ENCODE peak calls at places on chromosomes 4 and X, in nine cellular contexts. Y, A, S, R, J, K, F, Q and I are unnamed samples.

GRCh38 chr4:127783026-127783769 is 1.1 kb downstream of the HSPA4L start:
- DNase-seq in F (peak; percentile 66), S (peak; percentile 60), K (peak; percentile 92), Y (peak; percentile 37), J (peak; percentile 48), Q (peak; percentile 58), R (peak; percentile 45), A (peak; percentile 88), I (peak; percentile 88)

GRCh38 chrX:102651968-102652744 is 873 bp downstream of the GPRASP1 start:
- DNase-seq in F (peak; percentile 52), S (no peak), Q (no peak), J (peak; percentile 47), R (no peak), A (no peak), K (peak; percentile 73), Y (peak; percentile 62), I (peak; percentile 69)

GRCh38 chr4:99608417-99608816 is 33.8 kb downstream of the MTTP start:
- DNase-seq in F (no peak), K (no peak), S (no peak), A (no peak), J (no peak), Y (no peak), Q (no peak), R (no peak), I (no peak)

GRCh38 chr4:13966241-13967195 is 339.0 kb upstream of the BOD1L1 start:
- DNase-seq in Q (no peak), K (no peak), A (no peak), F (peak; percentile 87), S (no peak), R (no peak), Y (peak; percentile 66), J (no peak), I (no peak)

GRCh38 chr4:22434895-22435294 is 81.0 kb downstream of the ADGRA3 start:
- DNase-seq in S (peak; percentile 35), F (peak; percentile 55), A (no peak), J (no peak), R (no peak), Y (peak; percentile 60), Q (no peak), K (no peak), I (no peak)

GRCh38 chr4:122830392-122831095 is 3.9 kb downstream of the FGF2 start:
- DNase-seq in F (peak; percentile 41), Q (no peak), R (no peak), J (no peak), S (no peak), Y (no peak), K (peak; percentile 44), A (no peak), I (no peak)

GRCh38 chrX:10011261-10011931 is 44.2 kb downstream of the CLDN34 start:
- DNase-seq in Y (peak; percentile 73), Q (no peak), K (no peak), S (no peak), R (no peak), A (no peak), F (no peak), J (no peak), I (no peak)

GRCh38 chrX:17944833-17945497 is 83.9 kb upstream of the RAI2 start:
- DNase-seq in A (no peak), R (no peak), K (no peak), Q (no peak), Y (no peak), J (peak; percentile 45), S (no peak), F (peak; percentile 1), I (no peak)

GRCh38 chr4:128521156-128521555 is 233.5 kb upstream of the PGRMC2 start:
- DNase-seq in K (no peak), J (no peak), S (no peak), Q (no peak), Y (peak; percentile 51), R (no peak), A (no peak), F (peak; percentile 56), I (no peak)

GRCh38 chr4:86717651-86718050 is 123.5 kb downstream of the PTPN13 start:
- DNase-seq in F (no peak), R (no peak), Y (no peak), A (no peak), J (no peak), Q (no peak), K (no peak), S (no peak), I (no peak)

GRCh38 chr4:151322565-151322964 is 2.8 kb downstream of the SH3D19 start:
- DNase-seq in Y (no peak), F (peak; percentile 50), R (no peak), K (no peak), A (no peak), Q (no peak), J (no peak), S (no peak), I (no peak)

GRCh38 chr4:55437356-55437796 is 41.6 kb downstream of the TMEM165 start:
- DNase-seq in R (no peak), F (peak; percentile 52), Q (no peak), S (peak; percentile 33), J (no peak), A (no peak), Y (peak; percentile 44), K (no peak), I (no peak)

GRCh38 chrX:40866878-40867277 is 131.5 kb upstream of the MED14 start:
- DNase-seq in J (no peak), R (no peak), Y (no peak), K (no peak), A (no peak), S (no peak), F (peak; percentile 47), Q (no peak), I (no peak)
- H3K27ac ChIP-seq in J (no peak overlapping the region), R (no peak overlapping the region), Y (peak overlapping the region; percentile 88), K (no peak overlapping the region), A (no peak overlapping the region), S (no peak overlapping the region), F (peak overlapping the region; percentile 51), Q (peak overlapping the region; percentile 23), I (no peak overlapping the region)

DNA sequence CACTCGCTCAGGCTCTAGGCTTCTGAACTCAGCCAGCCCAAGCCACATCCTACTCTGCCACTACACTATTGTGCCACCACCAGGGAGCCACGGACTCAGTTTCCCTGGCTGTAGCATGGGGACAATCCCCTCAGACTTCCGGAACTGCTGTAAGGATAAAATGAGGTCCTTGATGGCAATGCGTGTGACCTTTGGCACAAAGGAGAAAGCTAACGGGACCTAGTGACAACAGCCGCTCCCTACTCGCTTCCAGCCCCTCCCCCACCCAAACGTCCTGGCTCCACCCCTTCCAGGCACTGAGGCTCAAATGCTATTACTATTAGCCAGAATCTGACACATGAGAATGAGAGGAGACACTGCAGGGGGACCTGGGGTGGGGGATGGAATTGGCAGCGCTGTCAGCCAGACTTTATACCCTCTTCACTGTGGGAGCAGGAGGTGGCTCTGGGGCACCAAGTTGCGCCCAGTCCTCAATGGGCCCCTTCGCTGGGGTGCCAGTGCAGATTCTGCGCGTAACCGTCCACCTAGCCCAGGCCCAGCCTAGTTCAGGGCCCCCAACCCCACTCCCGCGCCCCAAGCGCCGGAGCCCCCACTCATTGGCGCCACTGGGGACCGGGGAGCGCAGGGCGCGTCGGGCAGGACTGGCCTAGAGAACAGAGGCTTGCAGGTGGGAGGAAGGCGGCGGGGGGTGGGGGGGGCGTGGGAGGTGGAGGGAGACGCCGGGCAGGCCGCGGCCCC is 5.3 kb upstream of the DUSP9 start:
- DNase-seq in J (no peak), S (no peak), R (no peak), A (no peak), Y (no peak), K (no peak), Q (no peak), F (no peak), I (no peak)
- H3K4me3 ChIP-seq in J (peak overlapping the region; percentile 57), S (peak overlapping the region; percentile 24), R (no peak overlapping the region), A (peak overlapping the region; percentile 58), Y (no peak overlapping the region), K (no peak overlapping the region), Q (peak overlapping the region; percentile 30), F (no peak overlapping the region), I (no peak overlapping the region)

DNA sequence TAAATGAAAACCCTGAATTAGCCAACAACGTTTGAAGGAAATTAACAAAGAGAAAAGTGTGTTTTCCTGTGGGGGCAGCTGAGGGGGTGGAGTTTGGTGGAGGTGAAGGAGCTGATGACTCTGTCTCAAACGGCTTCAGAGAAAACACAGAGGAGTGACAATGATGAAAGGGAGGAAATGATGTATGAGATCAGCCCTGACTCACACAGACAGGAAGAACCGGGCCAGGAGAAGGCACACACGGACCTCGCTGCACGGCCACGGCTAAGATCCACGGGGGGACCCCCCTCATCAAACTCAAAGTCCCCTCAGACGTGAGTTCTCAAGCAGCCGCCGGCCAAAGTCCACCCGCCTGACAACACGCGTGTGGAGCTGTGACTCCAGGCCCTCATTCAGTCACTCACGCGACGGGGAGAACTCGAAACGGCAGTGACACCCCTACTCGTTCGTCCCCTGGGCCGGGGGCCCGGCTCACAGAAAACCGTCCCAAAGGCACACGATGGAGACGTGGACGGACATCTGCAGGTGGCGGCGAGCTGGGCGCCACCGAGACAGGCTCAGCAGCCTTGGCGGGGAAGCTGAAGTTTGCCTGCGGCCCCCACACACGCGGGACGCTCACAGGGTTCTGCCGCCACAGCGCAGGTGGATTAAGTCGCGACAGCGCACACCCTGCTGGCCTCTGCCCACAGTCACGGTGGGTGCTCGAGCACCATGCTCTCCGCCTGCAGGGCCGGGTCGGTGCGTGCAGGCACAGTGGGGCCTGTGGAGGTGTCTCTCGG is 28.8 kb downstream of the PPP2R3B start:
- DNase-seq in Q (no peak), Y (peak; percentile 54), S (no peak), R (no peak), J (no peak), F (peak; percentile 51), A (no peak), K (peak; percentile 69), I (no peak)
- H3K27ac ChIP-seq in Q (no peak overlapping the region), Y (no peak overlapping the region), S (no peak overlapping the region), R (no peak overlapping the region), J (no peak overlapping the region), F (no peak overlapping the region), A (no peak overlapping the region), K (no peak overlapping the region), I (no peak overlapping the region)

DNA sequence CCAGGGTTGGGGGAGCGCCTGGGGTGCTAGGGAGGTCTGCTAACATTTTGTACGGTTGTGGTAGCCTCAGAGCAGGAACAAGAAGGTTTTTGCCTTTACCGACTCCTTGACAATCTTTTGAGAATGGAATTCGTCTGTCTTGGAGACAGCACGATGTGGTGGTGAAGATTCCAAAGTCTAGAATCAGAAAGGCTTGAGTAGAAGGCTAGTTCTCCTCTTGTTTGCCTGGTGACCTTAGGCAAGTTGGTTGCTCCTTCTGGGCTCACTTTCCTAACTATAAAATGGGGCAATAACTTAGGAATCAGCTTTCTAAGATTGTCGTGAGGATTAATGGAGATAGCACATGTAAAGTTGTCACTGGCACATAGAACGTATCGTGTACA is 741 bp downstream of the FAM47E start:
- DNase-seq in A (no peak), F (peak; percentile 9), Y (no peak), J (no peak), K (no peak), R (no peak), S (no peak), Q (no peak), I (no peak)
- H3K4me3 ChIP-seq in A (peak overlapping the region; percentile 88), F (peak overlapping the region; percentile 71), Y (peak overlapping the region; percentile 79), J (peak overlapping the region; percentile 64), K (no peak overlapping the region), R (peak overlapping the region; percentile 80), S (peak overlapping the region; percentile 66), Q (peak overlapping the region; percentile 74), I (peak overlapping the region; percentile 79)

DNA sequence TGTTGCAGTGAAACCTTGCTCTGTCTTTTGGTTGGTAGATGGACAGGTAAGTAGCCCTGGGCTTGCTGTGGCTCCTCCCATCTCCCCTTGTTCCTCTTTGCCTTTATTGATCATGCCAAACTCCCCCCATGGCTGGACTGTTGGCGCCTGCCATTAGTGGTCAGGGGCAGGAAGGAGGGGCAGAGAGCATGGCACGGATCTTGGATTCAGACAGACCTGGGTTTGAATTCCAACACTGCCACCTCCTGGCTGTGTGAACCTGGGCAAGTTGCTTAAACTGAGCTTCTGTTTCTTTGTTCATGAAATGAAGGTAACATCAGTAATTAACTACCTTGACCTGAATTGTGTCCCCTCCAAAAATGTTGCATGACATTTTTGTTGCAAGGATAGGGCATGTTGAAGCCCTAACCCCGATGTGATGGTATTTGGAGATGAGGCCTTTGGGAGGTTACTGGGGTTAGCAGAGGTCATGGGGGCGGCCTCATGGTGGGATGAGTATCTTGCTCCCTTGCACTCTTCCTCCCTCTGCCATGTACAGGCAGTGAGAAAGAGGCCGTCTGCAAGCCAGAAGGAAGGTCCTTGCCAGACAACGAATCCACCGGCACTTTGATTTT is 6.0 kb downstream of the SLC2A9 start:
- DNase-seq in J (peak; percentile 74), Y (no peak), Q (no peak), K (peak; percentile 67), R (no peak), F (peak; percentile 52), S (peak; percentile 64), A (no peak), I (no peak)
- H3K27ac ChIP-seq in J (no peak overlapping the region), Y (no peak overlapping the region), Q (no peak overlapping the region), K (no peak overlapping the region), R (no peak overlapping the region), F (no peak overlapping the region), S (no peak overlapping the region), A (no peak overlapping the region), I (no peak overlapping the region)